ENCODE peak calls at places on chromosome 12, in eight cellular contexts. W is AG04450, D is OCI-LY7, O is cardiac muscle cell, S is right cardiac atrium, J is stomach, B is aorta, C is heart left ventricle. Q is an unnamed sample.

GRCh38 chr12:108643941-108644742 is 10.4 kb upstream of the SELPLG start:
- DNase-seq in B (peak; percentile 86), S (peak; percentile 74), D (no peak), C (no peak), O (no peak), W (no peak), J (no peak), Q (no peak)

GRCh38 chr12:57545809-57546437 is 1.1 kb downstream of the DCTN2 start:
- DNase-seq in O (no peak), W (no peak), C (no peak), S (no peak), D (no peak), J (no peak), B (no peak), Q (peak; percentile 41)

GRCh38 chr12:116636636-116637519 is 77.7 kb downstream of the MAP1LC3B2 start:
- DNase-seq in W (no peak), B (no peak), O (no peak), D (no peak), C (no peak), J (no peak), S (no peak), Q (no peak)

GRCh38 chr12:113990548-113991223 is 24.6 kb upstream of the RBM19 start:
- DNase-seq in S (no peak), B (no peak), O (no peak), W (no peak), D (no peak), C (no peak), J (no peak), Q (no peak)

GRCh38 chr12:13851828-13852227 is 129.6 kb downstream of the GRIN2B start:
- DNase-seq in S (no peak), B (no peak), D (no peak), W (no peak), J (no peak), C (no peak), O (peak; percentile 30), Q (no peak)

GRCh38 chr12:103647267-103647666 is 60.2 kb downstream of the STAB2 start:
- DNase-seq in O (no peak), W (no peak), D (no peak), C (no peak), B (no peak), S (no peak), J (no peak), Q (peak; percentile 91)

GRCh38 chr12:40693503-40693863 is 1.2 kb downstream of the CNTN1 start:
- DNase-seq in J (no peak), B (peak; percentile 33), C (no peak), S (peak; percentile 57), O (peak; percentile 72), D (no peak), W (no peak), Q (no peak)

GRCh38 chr12:63151898-63152700 is 1.1 kb upstream of the AVPR1A start:
- DNase-seq in D (peak; percentile 7), O (peak; percentile 65), B (peak; percentile 38), S (peak; percentile 39), C (peak; percentile 15), J (no peak), W (peak; percentile 3), Q (no peak)

GRCh38 chr12:94596596-94596995 is 53.8 kb downstream of the TMCC3 start:
- DNase-seq in W (no peak), S (no peak), O (no peak), B (no peak), J (peak; percentile 51), D (no peak), C (no peak), Q (peak; percentile 64)

GRCh38 chr12:120830052-120830940 is 73.9 kb downstream of the SPPL3 start:
- DNase-seq in O (no peak), W (no peak), B (no peak), J (no peak), D (no peak), S (no peak), C (no peak), Q (no peak)

GRCh38 chr12:95789126-95790024 is 1.2 kb downstream of the NTN4 start:
- DNase-seq in J (peak; percentile 51), D (no peak), S (peak; percentile 69), B (peak; percentile 52), O (no peak), C (peak; percentile 39), W (no peak), Q (no peak)

GRCh38 chr12:130266751-130267150 is 70.9 kb upstream of the PIWIL1 start:
- DNase-seq in W (no peak), D (no peak), C (no peak), B (no peak), O (peak; percentile 15), S (no peak), J (no peak), Q (no peak)

GRCh38 chr12:108798551-108799221 is 58.7 kb downstream of the SSH1 start:
- DNase-seq in D (no peak), J (no peak), C (no peak), O (no peak), B (peak; percentile 55), W (no peak), S (peak; percentile 85), Q (no peak)

GRCh38 chr12:51959211-51959610 is 7.7 kb downstream of the ACVR1B start:
- DNase-seq in B (peak; percentile 52), O (no peak), J (peak; percentile 30), W (no peak), C (no peak), S (no peak), D (no peak), Q (no peak)

GRCh38 chr12:51960488-51960887 is 9.0 kb downstream of the ACVR1B start:
- DNase-seq in O (no peak), D (no peak), W (no peak), J (no peak), B (no peak), S (no peak), C (no peak), Q (no peak)

GRCh38 chr12:51958542-51958941 is 7.0 kb downstream of the ACVR1B start:
- DNase-seq in D (no peak), J (peak; percentile 22), B (no peak), O (no peak), S (no peak), W (no peak), C (no peak), Q (no peak)

GRCh38 chr12:51960890-51961289 is 9.4 kb downstream of the ACVR1B start:
- DNase-seq in O (no peak), J (no peak), W (no peak), D (no peak), S (no peak), B (no peak), C (no peak), Q (no peak)

DNA sequence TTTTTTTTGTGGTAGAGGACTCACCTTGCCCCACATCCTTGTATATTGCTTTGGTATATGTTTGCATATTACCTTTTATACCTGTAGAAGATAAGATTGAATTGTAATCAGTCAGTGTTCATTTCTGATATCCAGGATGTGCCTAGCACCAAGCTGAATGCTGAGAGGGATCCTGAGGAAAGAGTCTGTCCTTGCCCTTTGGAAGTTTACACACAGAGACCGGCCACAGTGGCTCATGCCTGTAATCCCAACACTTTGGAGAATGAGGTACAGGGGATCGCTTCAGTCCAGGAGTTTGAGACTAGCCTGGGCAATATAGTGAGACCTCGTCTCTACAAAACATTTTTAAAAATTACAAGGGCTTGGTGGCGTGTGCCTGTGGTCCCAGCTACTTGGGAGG is 8.4 kb downstream of the ACVR1B start:
- DNase-seq in S (no peak), O (no peak), C (no peak), D (no peak), J (no peak), B (no peak), W (no peak), Q (no peak)
- H3K27ac ChIP-seq in S (no peak overlapping the region), O (no peak overlapping the region), C (no peak overlapping the region), D (no peak overlapping the region), J (no peak overlapping the region), B (no peak overlapping the region), W (no peak overlapping the region), Q (no peak overlapping the region)

DNA sequence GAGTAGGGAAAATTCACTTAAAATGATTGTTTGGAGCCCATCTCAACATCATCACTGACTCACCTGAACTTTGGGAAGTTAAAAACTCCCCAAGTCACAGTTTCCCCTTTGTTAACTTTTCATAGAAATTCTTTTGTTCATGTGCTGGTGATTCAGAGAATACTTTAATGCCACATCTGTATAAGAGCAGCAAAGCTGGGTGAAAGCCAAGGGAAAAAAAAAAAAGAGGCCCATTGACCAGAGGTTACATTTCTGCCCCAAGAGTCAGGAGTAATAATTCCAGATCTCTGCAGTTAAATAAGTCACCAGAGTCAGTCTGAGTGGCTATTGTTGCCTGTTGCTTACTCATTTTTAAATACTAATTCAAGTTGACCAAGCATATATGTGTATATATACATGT is 136.4 kb upstream of the LGR5 start:
- DNase-seq in J (no peak), B (no peak), W (no peak), C (no peak), S (no peak), O (no peak), D (no peak), Q (no peak)
- H3K27ac ChIP-seq in J (no peak overlapping the region), B (no peak overlapping the region), W (no peak overlapping the region), C (no peak overlapping the region), S (no peak overlapping the region), O (no peak overlapping the region), D (no peak overlapping the region), Q (peak overlapping the region; percentile 19)

DNA sequence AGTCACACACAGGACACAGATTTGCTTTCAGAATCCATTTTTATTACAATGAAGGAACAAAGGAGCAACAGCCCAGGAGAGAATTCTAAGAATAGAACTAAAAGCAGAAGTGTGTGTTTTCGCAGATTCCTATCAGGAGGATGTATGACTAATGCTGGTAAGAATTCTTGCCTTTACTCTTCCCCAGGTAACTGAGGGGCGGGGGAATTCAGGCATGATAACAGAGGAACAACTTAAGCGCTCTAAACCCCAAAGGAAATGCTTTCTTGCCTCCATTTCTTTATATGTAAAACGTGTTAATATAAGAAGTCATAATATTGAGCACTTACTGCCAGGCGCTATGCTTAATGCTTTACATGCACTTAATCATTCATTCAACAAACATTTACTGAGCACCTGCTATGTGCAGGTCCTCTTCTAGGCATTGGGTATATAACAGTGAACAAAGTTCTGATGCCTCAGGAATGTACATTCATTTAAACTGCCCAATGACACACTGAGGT is 4.5 kb downstream of the HCAR1 start:
- DNase-seq in O (no peak), B (no peak), C (no peak), J (peak; percentile 46), S (no peak), W (no peak), D (no peak), Q (no peak)
- H3K27ac ChIP-seq in O (no peak overlapping the region), B (no peak overlapping the region), C (no peak overlapping the region), J (peak overlapping the region; percentile 47), S (no peak overlapping the region), W (no peak overlapping the region), D (no peak overlapping the region), Q (peak overlapping the region; percentile 87)

GRCh38 chr12:105348142-105348541 is 17.7 kb downstream of the C12orf75 start:
- DNase-seq in D (no peak), J (no peak), B (no peak), O (no peak), C (no peak), S (no peak), W (no peak), Q (no peak)

GRCh38 chr12:105347486-105347885 is 17.0 kb downstream of the C12orf75 start:
- DNase-seq in D (no peak), W (no peak), J (no peak), B (no peak), C (no peak), O (no peak), S (no peak), Q (no peak)

GRCh38 chr12:105351523-105351922 is 21.0 kb downstream of the C12orf75 start:
- DNase-seq in C (no peak), W (no peak), J (no peak), O (no peak), S (no peak), D (no peak), B (no peak), Q (no peak)

GRCh38 chr12:105352049-105352448 is 21.6 kb downstream of the C12orf75 start:
- DNase-seq in W (no peak), C (no peak), J (no peak), B (no peak), D (peak; percentile 82), O (no peak), S (no peak), Q (no peak)

GRCh38 chr12:105348561-105348960 is 18.1 kb downstream of the C12orf75 start:
- DNase-seq in D (no peak), B (no peak), J (no peak), W (no peak), O (no peak), C (no peak), S (no peak), Q (no peak)
- H3K27ac ChIP-seq in D (peak overlapping the region; percentile 37), B (no peak overlapping the region), J (no peak overlapping the region), W (no peak overlapping the region), O (no peak overlapping the region), C (no peak overlapping the region), S (no peak overlapping the region), Q (no peak overlapping the region)